ENCODE peak calls at places on chromosomes 11 and 22, in ten cellular contexts. Y, R, M, S, E, J, H, Q, B and U are unnamed samples.
A peak's percentile ranks its signal among the peaks of the same experiment; 100 is the strongest.

GRCh38 chr11:64299847-64300648 is at the start of gene CATSPERZ:
- DNase-seq in R (no peak), Q (no peak), M (no peak), S (no peak), B (no peak), Y (no peak), J (no peak), H (no peak), E (no peak), U (no peak)

GRCh38 chr22:25987948-25988347 is 181.3 kb upstream of the SEZ6L start:
- DNase-seq in Q (peak; percentile 14), J (no peak), M (no peak), Y (no peak), H (no peak), E (no peak), R (no peak), S (no peak), B (no peak), U (no peak)

GRCh38 chr22:28034145-28034759 is 115.2 kb upstream of the PITPNB start:
- DNase-seq in R (no peak), S (no peak), Y (no peak), M (no peak), B (no peak), E (no peak), H (no peak), J (no peak), Q (no peak), U (peak; percentile 51)

GRCh38 chr22:19124377-19124776 is 2.2 kb upstream of the DGCR2 start:
- DNase-seq in Y (no peak), E (no peak), Q (peak; percentile 18), R (no peak), J (no peak), H (no peak), S (no peak), B (peak; percentile 51), M (no peak), U (no peak)

GRCh38 chr22:37930270-37930951 is 23.0 kb downstream of the C22orf23 start:
- DNase-seq in Q (no peak), S (no peak), B (no peak), M (no peak), J (no peak), E (no peak), Y (no peak), H (peak; percentile 25), R (peak; percentile 33), U (no peak)

GRCh38 chr11:60780065-60780464 is 5.1 kb upstream of the MS4A10 start:
- DNase-seq in M (no peak), J (no peak), E (no peak), H (no peak), S (no peak), Q (no peak), Y (no peak), R (no peak), B (no peak), U (no peak)

GRCh38 chr22:41799486-41800347 is 762 bp upstream of the CCDC134 start:
- DNase-seq in Q (peak; percentile 66), S (peak; percentile 7), J (no peak), Y (peak; percentile 27), M (peak; percentile 58), B (peak; percentile 61), H (no peak), E (no peak), R (peak; percentile 39), U (no peak)

GRCh38 chr22:35582861-35583670 is 34.1 kb downstream of the MB start:
- DNase-seq in H (peak; percentile 86), B (no peak), R (peak; percentile 67), S (peak; percentile 35), Y (peak; percentile 49), Q (peak; percentile 84), E (peak; percentile 69), M (peak; percentile 62), J (no peak), U (no peak)

GRCh38 chr11:67117667-67118058 is 1.4 kb upstream of the KDM2A start:
- DNase-seq in B (peak; percentile 64), M (peak; percentile 60), Y (no peak), Q (no peak), E (peak; percentile 14), H (no peak), J (no peak), S (no peak), R (peak; percentile 43), U (no peak)

GRCh38 chr11:19072464-19072863 is 11.9 kb upstream of the MRGPRX2 start:
- DNase-seq in Q (no peak), H (no peak), E (peak; percentile 25), B (no peak), J (no peak), M (no peak), R (no peak), Y (no peak), S (no peak), U (no peak)

GRCh38 chr11:45815747-45816146 is 10.8 kb downstream of the SLC35C1 start:
- DNase-seq in B (no peak), Y (no peak), S (peak; percentile 28), E (no peak), H (peak; percentile 58), Q (no peak), J (no peak), M (no peak), R (peak; percentile 25), U (no peak)
- TF ChIP-seq CTCF in B (no peak), Y (no peak), S (no peak), E (no peak), H (no peak), Q (no peak), J (no peak), M (no peak), R (no peak), U (no peak)

GRCh38 chr11:108596701-108597100 is 3.1 kb upstream of the EXPH5 start:
- DNase-seq in R (no peak), Y (no peak), H (no peak), M (no peak), S (no peak), J (no peak), Q (no peak), B (no peak), E (no peak), U (no peak)

GRCh38 chr11:108591893-108592292 is 1.7 kb downstream of the EXPH5 start:
- DNase-seq in S (no peak), H (no peak), E (peak; percentile 5), J (no peak), Y (no peak), R (no peak), Q (no peak), B (no peak), M (no peak), U (no peak)

GRCh38 chr11:108593910-108594434 is 404 bp upstream of the EXPH5 start:
- DNase-seq in S (no peak), H (no peak), M (no peak), Y (no peak), Q (no peak), J (no peak), R (peak; percentile 12), E (no peak), B (no peak), U (no peak)

GRCh38 chr11:108592591-108593213 is 866 bp downstream of the EXPH5 start:
- DNase-seq in R (peak; percentile 44), Y (peak; percentile 28), H (no peak), E (peak; percentile 25), J (no peak), M (peak; percentile 52), Q (peak; percentile 57), S (no peak), B (no peak), U (no peak)

GRCh38 chr11:108593214-108593909 is at the start of gene EXPH5:
- DNase-seq in S (peak; percentile 49), M (peak; percentile 97), Y (peak; percentile 93), H (peak; percentile 71), B (peak; percentile 94), R (peak; percentile 98), J (no peak), Q (peak; percentile 73), E (peak; percentile 95), U (no peak)
- TF ChIP-seq CTCF in S (no peak), M (no peak), Y (no peak), H (no peak), B (no peak), R (no peak), J (no peak), Q (no peak), E (no peak), U (no peak)

DNA sequence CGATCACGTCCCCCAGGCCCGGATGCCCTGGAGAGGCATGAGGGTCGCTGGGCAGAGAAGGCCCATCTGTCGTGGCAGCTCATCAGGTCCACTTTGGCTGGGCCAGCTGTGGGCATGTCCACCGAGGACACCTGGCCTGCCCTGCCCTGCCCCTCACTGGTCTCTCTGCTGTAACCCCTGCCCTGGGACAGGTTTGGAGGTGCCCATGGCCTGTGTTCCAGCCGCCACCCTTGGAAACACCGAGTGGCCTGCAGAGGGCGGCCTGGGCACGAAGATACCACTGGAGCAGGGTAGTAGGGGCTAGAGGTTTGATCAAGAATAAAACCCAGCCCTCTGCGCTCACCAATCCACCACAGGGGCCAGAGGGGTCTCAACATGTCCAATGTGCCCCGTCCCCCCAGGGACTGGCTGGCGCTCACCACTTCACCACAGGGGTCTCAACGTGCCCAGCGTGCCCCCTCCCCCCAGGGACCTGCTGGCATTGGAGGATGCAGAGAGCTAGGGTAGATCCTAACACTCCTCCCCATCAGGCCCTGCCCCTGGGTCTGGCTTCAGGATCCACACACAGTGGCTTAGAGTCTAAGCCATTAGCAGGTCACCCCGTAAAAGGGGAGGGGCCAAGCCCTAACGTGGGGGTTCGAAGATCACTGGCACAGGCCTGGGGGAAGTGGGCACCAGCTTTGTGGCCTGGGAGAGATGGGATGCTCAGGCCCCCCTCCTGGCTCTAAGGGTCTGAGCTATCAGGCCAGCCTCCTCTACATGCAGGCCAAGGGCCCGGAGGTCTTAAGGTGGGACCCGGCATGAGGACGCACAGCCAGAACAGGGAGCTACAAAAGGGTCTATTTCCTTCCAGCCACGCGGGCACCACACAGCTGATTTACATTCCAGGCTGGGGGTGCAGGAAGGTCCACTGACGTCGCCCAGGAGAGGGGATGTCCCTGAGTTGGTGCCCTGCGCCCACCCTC is 1.3 kb upstream of the HDAC10 start:
- DNase-seq in M (peak; percentile 83), S (peak; percentile 55), H (no peak), J (no peak), Y (no peak), R (peak; percentile 75), E (peak; percentile 87), B (no peak), Q (peak; percentile 87), U (no peak)
- TF ChIP-seq CTCF in M (peak; percentile 65), S (peak; percentile 86), H (peak; percentile 57), J (peak; percentile 83), Y (peak; percentile 64), R (peak; percentile 71), E (peak; percentile 78), B (no peak), Q (peak; percentile 76), U (peak; percentile 77)

DNA sequence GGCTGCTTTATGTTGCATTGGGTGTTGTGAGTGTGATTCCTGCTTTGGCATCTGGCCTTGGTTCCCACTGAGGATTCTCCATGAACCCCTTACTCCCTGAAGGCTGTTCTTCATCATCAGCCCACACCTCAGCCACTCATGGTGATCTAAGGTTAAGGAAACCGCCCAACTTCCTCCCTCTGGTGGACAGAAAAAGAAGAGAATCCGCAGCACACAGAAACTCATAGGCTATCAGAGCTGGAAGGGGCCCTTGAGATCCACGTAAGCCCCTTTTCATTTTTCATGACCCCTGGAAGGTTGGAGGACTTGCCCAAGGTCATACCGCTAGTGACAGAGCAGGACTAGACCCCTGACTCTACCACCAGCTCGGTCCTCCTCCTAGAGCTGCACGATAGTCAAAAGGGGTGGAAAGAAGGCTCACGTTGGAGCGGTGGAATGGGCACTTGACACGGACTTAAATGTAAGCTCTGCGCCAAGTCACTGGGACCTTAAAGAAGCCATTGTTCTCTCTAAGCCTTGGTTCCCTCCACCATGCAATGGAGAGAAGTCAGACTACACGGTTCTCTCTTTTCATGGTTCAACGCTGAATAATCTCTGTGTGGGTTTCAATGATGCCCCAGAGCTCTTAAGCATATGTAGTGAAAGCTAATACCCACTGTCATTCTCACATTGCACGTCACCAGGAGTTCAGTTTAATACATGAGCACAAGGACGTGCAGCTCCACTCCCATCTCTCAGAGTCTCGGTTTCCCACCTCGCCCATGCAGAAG is 83.6 kb upstream of the CRTAM start:
- DNase-seq in S (no peak), E (no peak), M (no peak), B (no peak), Q (no peak), R (peak; percentile 12), Y (no peak), H (no peak), J (no peak), U (no peak)
- TF ChIP-seq CTCF in S (peak; percentile 69), E (no peak), M (peak; percentile 41), B (peak; percentile 16), Q (peak; percentile 71), R (peak; percentile 35), Y (peak; percentile 45), H (no peak), J (peak; percentile 32), U (peak; percentile 50)